ENCODE peak calls at places on chromosome 15, in five cellular contexts. One of them, this sample, is unnamed.

GRCh38 chr15:63611217-63611616 is 14.0 kb downstream of the FBXL22 start:
- DNase-seq in choroid plexus epithelial cell: no peak
- DNase-seq in NCI-H748 treated with DMSO at 0.1 percent for 48 hours: no peak
- DNase-seq in ureter: no peak
- DNase-seq in ELR: no peak
- DNase-seq in this sample: no peak

GRCh38 chr15:81023483-81024264 is 23.0 kb downstream of the TLNRD1 start:
- DNase-seq in ureter: peak
- DNase-seq in NCI-H748 treated with DMSO at 0.1 percent for 48 hours: no peak
- DNase-seq in ELR: peak
- DNase-seq in choroid plexus epithelial cell: peak
- DNase-seq in this sample: peak

GRCh38 chr15:50287324-50288116 is 22.0 kb upstream of the HDC start:
- DNase-seq in NCI-H748 treated with DMSO at 0.1 percent for 48 hours: no peak
- DNase-seq in ureter: no peak
- DNase-seq in ELR: no peak
- DNase-seq in choroid plexus epithelial cell: no peak
- DNase-seq in this sample: no peak

GRCh38 chr15:55770261-55770660 is 27.3 kb upstream of the PRTG start:
- DNase-seq in ELR: no peak
- DNase-seq in ureter: no peak
- DNase-seq in choroid plexus epithelial cell: peak
- DNase-seq in NCI-H748 treated with DMSO at 0.1 percent for 48 hours: no peak
- DNase-seq in this sample: no peak

GRCh38 chr15:43292375-43293078 is 25.8 kb upstream of the TGM5 start:
- DNase-seq in ELR: no peak
- DNase-seq in NCI-H748 treated with DMSO at 0.1 percent for 48 hours: no peak
- DNase-seq in choroid plexus epithelial cell: peak
- DNase-seq in ureter: no peak
- DNase-seq in this sample: peak

GRCh38 chr15:72766025-72766424 is 17.5 kb downstream of the ADPGK start:
- DNase-seq in choroid plexus epithelial cell: no peak
- DNase-seq in ELR: no peak
- DNase-seq in NCI-H748 treated with DMSO at 0.1 percent for 48 hours: no peak
- DNase-seq in ureter: no peak
- DNase-seq in this sample: no peak

GRCh38 chr15:31405200-31405929 is 78.7 kb downstream of the KLF13 start:
- DNase-seq in NCI-H748 treated with DMSO at 0.1 percent for 48 hours: no peak
- DNase-seq in ureter: no peak
- DNase-seq in ELR: peak
- DNase-seq in choroid plexus epithelial cell: no peak
- DNase-seq in this sample: peak

GRCh38 chr15:60634815-60635214 is 155.9 kb upstream of the ICE2 start:
- DNase-seq in ureter: no peak
- DNase-seq in ELR: no peak
- DNase-seq in choroid plexus epithelial cell: peak
- DNase-seq in NCI-H748 treated with DMSO at 0.1 percent for 48 hours: no peak
- DNase-seq in this sample: no peak

GRCh38 chr15:48096355-48096786 is 24.4 kb upstream of the SLC24A5 start:
- DNase-seq in ureter: no peak
- DNase-seq in ELR: no peak
- DNase-seq in NCI-H748 treated with DMSO at 0.1 percent for 48 hours: no peak
- DNase-seq in choroid plexus epithelial cell: no peak
- DNase-seq in this sample: no peak

GRCh38 chr15:82918162-82918561 is 34.4 kb downstream of the HOMER2 start:
- DNase-seq in ELR: no peak
- DNase-seq in ureter: no peak
- DNase-seq in choroid plexus epithelial cell: no peak
- DNase-seq in NCI-H748 treated with DMSO at 0.1 percent for 48 hours: no peak
- DNase-seq in this sample: no peak

GRCh38 chr15:40043927-40044716 is 5.1 kb upstream of the SRP14 start:
- DNase-seq in NCI-H748 treated with DMSO at 0.1 percent for 48 hours: no peak
- DNase-seq in ELR: no peak
- DNase-seq in ureter: peak
- DNase-seq in choroid plexus epithelial cell: no peak
- DNase-seq in this sample: no peak

GRCh38 chr15:67838789-67839332 is 984 bp downstream of the RNU6-1 start:
- DNase-seq in ELR: peak
- DNase-seq in NCI-H748 treated with DMSO at 0.1 percent for 48 hours: peak
- DNase-seq in choroid plexus epithelial cell: peak
- DNase-seq in ureter: no peak
- DNase-seq in this sample: peak

GRCh38 chr15:85745525-85745924 is 49.2 kb downstream of the KLHL25 start:
- DNase-seq in ureter: peak
- DNase-seq in NCI-H748 treated with DMSO at 0.1 percent for 48 hours: no peak
- DNase-seq in ELR: no peak
- DNase-seq in choroid plexus epithelial cell: no peak
- DNase-seq in this sample: no peak

GRCh38 chr15:69797615-69798014 is 300.1 kb downstream of the TLE3 start:
- DNase-seq in choroid plexus epithelial cell: no peak
- DNase-seq in NCI-H748 treated with DMSO at 0.1 percent for 48 hours: no peak
- DNase-seq in ELR: no peak
- DNase-seq in ureter: no peak
- DNase-seq in this sample: no peak